ENCODE peak calls at places on chromosomes 2 and 18, in seven cellular contexts. One of them, this sample, is unnamed. For H3K4me1, the result is how much of the 10 kb centered on the place peaks cover.

GRCh38 chr2:127658641-127659407 is 12.9 kb downstream of the GPR17 start:
- DNase-seq in body of pancreas: peak
- DNase-seq in PC-3: no peak
- DNase-seq in right lobe of liver: no peak
- DNase-seq in H9: no peak
- DNase-seq in adrenal gland: no peak
- DNase-seq in colonic mucosa: no peak
- DNase-seq in this sample: no peak

GRCh38 chr18:79986726-79987125 is 1.6 kb downstream of the TXNL4A start:
- DNase-seq in body of pancreas: no peak
- DNase-seq in PC-3: no peak
- DNase-seq in right lobe of liver: no peak
- DNase-seq in H9: no peak
- DNase-seq in adrenal gland: no peak
- DNase-seq in colonic mucosa: no peak
- DNase-seq in this sample: no peak

GRCh38 chr18:58373486-58373885 is 255.4 kb downstream of the ALPK2 start:
- DNase-seq in body of pancreas: no peak
- DNase-seq in PC-3: no peak
- DNase-seq in right lobe of liver: no peak
- DNase-seq in H9: no peak
- DNase-seq in adrenal gland: no peak
- DNase-seq in colonic mucosa: no peak
- DNase-seq in this sample: no peak

GRCh38 chr2:201904529-201905420 is 98.4 kb downstream of the CDK15 start:
- DNase-seq in body of pancreas: no peak
- DNase-seq in PC-3: no peak
- DNase-seq in right lobe of liver: no peak
- DNase-seq in H9: no peak
- DNase-seq in adrenal gland: no peak
- DNase-seq in colonic mucosa: no peak
- DNase-seq in this sample: no peak

GRCh38 chr2:45681675-45682074 is 30.2 kb downstream of the PRKCE start:
- DNase-seq in body of pancreas: peak
- DNase-seq in PC-3: peak
- DNase-seq in right lobe of liver: peak
- DNase-seq in H9: no peak
- DNase-seq in adrenal gland: peak
- DNase-seq in colonic mucosa: peak
- DNase-seq in this sample: no peak

GRCh38 chr2:241925821-241926441 is 56.4 kb downstream of the RTP5 start:
- DNase-seq in body of pancreas: no peak
- DNase-seq in PC-3: no peak
- DNase-seq in right lobe of liver: no peak
- DNase-seq in H9: peak
- DNase-seq in adrenal gland: no peak
- DNase-seq in colonic mucosa: no peak
- DNase-seq in this sample: no peak

GRCh38 chr2:96898636-96899035 is 28.8 kb upstream of the SEMA4C start:
- DNase-seq in body of pancreas: no peak
- DNase-seq in PC-3: no peak
- DNase-seq in right lobe of liver: no peak
- DNase-seq in H9: no peak
- DNase-seq in adrenal gland: no peak
- DNase-seq in colonic mucosa: no peak
- DNase-seq in this sample: no peak

GRCh38 chr2:70084973-70085710 is 2.1 kb upstream of the PCBP1 start:
- DNase-seq in body of pancreas: peak
- DNase-seq in PC-3: peak
- DNase-seq in right lobe of liver: peak
- DNase-seq in H9: peak
- DNase-seq in adrenal gland: peak
- DNase-seq in colonic mucosa: peak
- DNase-seq in this sample: peak

GRCh38 chr2:208361077-208361441 is 45.5 kb upstream of the PTH2R start:
- DNase-seq in body of pancreas: no peak
- DNase-seq in PC-3: no peak
- DNase-seq in right lobe of liver: no peak
- DNase-seq in H9: no peak
- DNase-seq in adrenal gland: no peak
- DNase-seq in colonic mucosa: no peak
- DNase-seq in this sample: no peak

GRCh38 chr2:218396688-218397501 is 2.8 kb upstream of the CTDSP1 start:
- DNase-seq in body of pancreas: peak
- DNase-seq in PC-3: peak
- DNase-seq in right lobe of liver: peak
- DNase-seq in H9: peak
- DNase-seq in adrenal gland: peak
- DNase-seq in colonic mucosa: peak
- DNase-seq in this sample: peak

GRCh38 chr2:1912771-1913170 is 168.5 kb upstream of the PXDN start:
- DNase-seq in body of pancreas: no peak
- DNase-seq in PC-3: no peak
- DNase-seq in right lobe of liver: no peak
- DNase-seq in H9: no peak
- DNase-seq in adrenal gland: no peak
- DNase-seq in colonic mucosa: no peak
- DNase-seq in this sample: no peak

GRCh38 chr2:231425811-231426703 is 30.5 kb downstream of the B3GNT7 start:
- DNase-seq in body of pancreas: no peak
- DNase-seq in PC-3: peak
- DNase-seq in right lobe of liver: no peak
- DNase-seq in H9: peak
- DNase-seq in adrenal gland: no peak
- DNase-seq in colonic mucosa: no peak
- DNase-seq in this sample: no peak

GRCh38 chr2:112155331-112156151 is 17.4 kb downstream of the FBLN7 start:
- DNase-seq in body of pancreas: no peak
- DNase-seq in PC-3: no peak
- DNase-seq in right lobe of liver: peak
- DNase-seq in H9: no peak
- DNase-seq in adrenal gland: no peak
- DNase-seq in colonic mucosa: no peak
- DNase-seq in this sample: no peak

GRCh38 chr2:119219873-119220272 is 3.8 kb upstream of the STEAP3 start:
- DNase-seq in body of pancreas: no peak
- DNase-seq in PC-3: peak
- DNase-seq in right lobe of liver: no peak
- DNase-seq in H9: no peak
- DNase-seq in adrenal gland: no peak
- DNase-seq in colonic mucosa: no peak
- DNase-seq in this sample: no peak

GRCh38 chr2:43168016-43168369 is 58.4 kb downstream of the ZFP36L2 start:
- DNase-seq in body of pancreas: no peak
- DNase-seq in PC-3: no peak
- DNase-seq in right lobe of liver: no peak
- DNase-seq in H9: no peak
- DNase-seq in adrenal gland: no peak
- DNase-seq in colonic mucosa: no peak
- DNase-seq in this sample: no peak

GRCh38 chr2:43164686-43165085 is 61.7 kb downstream of the ZFP36L2 start:
- DNase-seq in body of pancreas: no peak
- DNase-seq in PC-3: no peak
- DNase-seq in right lobe of liver: no peak
- DNase-seq in H9: no peak
- DNase-seq in adrenal gland: no peak
- DNase-seq in colonic mucosa: no peak
- DNase-seq in this sample: no peak

GRCh38 chr2:43161650-43162542 is 64.5 kb downstream of the ZFP36L2 start:
- DNase-seq in body of pancreas: peak
- DNase-seq in PC-3: no peak
- DNase-seq in right lobe of liver: no peak
- DNase-seq in H9: no peak
- DNase-seq in adrenal gland: no peak
- DNase-seq in colonic mucosa: peak
- DNase-seq in this sample: no peak

GRCh38 chr2:43163365-43163715 is 63.1 kb downstream of the ZFP36L2 start:
- DNase-seq in body of pancreas: no peak
- DNase-seq in PC-3: no peak
- DNase-seq in right lobe of liver: no peak
- DNase-seq in H9: no peak
- DNase-seq in adrenal gland: no peak
- DNase-seq in colonic mucosa: no peak
- DNase-seq in this sample: no peak

GRCh38 chr2:43165378-43166025 is 60.9 kb downstream of the ZFP36L2 start:
- DNase-seq in body of pancreas: no peak
- DNase-seq in PC-3: no peak
- DNase-seq in right lobe of liver: no peak
- DNase-seq in H9: no peak
- DNase-seq in adrenal gland: peak
- DNase-seq in colonic mucosa: no peak
- DNase-seq in this sample: no peak
- H3K4me1 ChIP-seq in body of pancreas: half or more
- H3K4me1 ChIP-seq in PC-3: under half
- H3K4me1 ChIP-seq in right lobe of liver: under half
- H3K4me1 ChIP-seq in H9: under half
- H3K4me1 ChIP-seq in adrenal gland: under half
- H3K4me1 ChIP-seq in colonic mucosa: under half
- H3K4me1 ChIP-seq in this sample: under half

DNA sequence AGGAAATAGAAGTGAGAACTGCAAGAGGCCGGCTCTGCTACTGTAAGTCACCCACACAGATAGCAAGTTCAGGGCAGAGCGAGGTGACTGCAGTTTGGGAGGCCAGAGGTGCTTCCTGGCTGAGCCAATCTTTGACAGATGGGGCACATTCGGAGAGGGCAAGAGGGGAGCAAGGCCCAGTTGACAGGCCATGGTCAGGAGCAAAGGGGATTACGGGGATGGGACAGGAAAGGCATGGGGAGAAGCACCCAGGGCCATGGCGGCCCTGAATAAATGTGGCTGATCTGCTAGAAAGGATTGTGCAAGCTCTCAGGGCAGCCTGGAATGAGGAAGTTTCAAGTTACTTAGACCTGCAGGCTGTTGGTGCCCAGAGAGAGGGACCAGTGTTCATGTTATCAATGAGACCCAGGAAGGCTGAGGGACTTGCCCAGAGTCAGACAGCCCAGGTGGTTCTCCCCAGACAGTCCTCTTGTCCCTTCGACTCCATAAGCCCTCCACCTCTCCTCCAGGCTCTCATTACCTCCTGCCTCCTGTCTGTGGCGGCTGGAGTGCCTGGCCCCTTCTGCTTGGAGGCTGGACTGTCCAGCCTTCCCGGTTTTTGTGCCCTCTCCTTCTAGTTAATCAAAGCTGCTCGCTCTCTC is 123.3 kb downstream of the CTIF start:
- DNase-seq in body of pancreas: no peak
- DNase-seq in PC-3: peak
- DNase-seq in right lobe of liver: no peak
- DNase-seq in H9: no peak
- DNase-seq in adrenal gland: no peak
- DNase-seq in colonic mucosa: no peak
- DNase-seq in this sample: no peak
- TF ChIP-seq CTCF in body of pancreas: no peak
- TF ChIP-seq CTCF in PC-3: no peak
- TF ChIP-seq CTCF in right lobe of liver: no peak
- TF ChIP-seq CTCF in H9: no peak
- TF ChIP-seq CTCF in adrenal gland: no peak
- TF ChIP-seq CTCF in colonic mucosa: no peak
- TF ChIP-seq CTCF in this sample: no peak

DNA sequence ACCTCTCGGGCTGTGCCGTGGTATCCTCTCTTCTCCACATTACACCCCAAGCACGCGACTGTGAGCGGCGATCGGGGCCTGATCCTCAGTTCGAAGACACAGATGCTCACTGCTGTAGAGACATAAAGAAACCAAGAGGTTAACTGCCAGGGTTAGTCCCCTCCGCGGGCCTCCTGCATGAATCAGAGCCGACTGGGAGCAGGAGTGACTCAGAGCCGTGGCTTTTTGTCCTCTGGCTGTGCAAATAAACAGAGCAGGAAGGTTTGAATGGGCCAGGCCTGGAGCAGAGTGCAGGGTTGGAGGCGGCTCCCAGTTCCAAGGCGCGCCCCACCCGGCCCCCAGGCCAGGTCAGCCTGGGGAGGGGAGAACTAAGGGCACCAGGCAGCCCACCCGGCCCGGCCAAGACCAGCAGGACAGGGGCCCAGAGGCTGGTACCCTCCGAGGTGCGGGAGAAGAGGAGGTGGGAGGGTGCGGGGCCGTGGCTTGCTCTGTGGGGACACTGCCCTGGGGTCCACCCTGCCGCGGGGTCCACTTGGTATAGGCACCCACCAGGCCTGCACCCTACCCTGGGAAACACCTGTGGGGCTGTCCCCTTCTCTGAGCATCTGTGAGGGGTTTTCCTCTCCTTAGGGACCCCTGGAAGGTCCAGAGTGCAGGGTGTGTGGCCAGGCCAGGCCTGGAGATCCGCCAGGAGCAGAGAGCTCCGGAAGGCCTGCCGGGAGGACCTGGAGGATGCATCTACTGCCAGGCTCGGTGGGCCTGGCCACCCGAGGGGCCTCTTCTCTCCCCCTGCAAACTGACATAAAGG is 16.5 kb downstream of the TWIST2 start:
- DNase-seq in body of pancreas: peak
- DNase-seq in PC-3: peak
- DNase-seq in right lobe of liver: peak
- DNase-seq in H9: peak
- DNase-seq in adrenal gland: peak
- DNase-seq in colonic mucosa: peak
- DNase-seq in this sample: peak
- H3K4me1 ChIP-seq in body of pancreas: under half
- H3K4me1 ChIP-seq in PC-3: under half
- H3K4me1 ChIP-seq in right lobe of liver: under half
- H3K4me1 ChIP-seq in H9: under half
- H3K4me1 ChIP-seq in adrenal gland: under half
- H3K4me1 ChIP-seq in colonic mucosa: under half
- H3K4me1 ChIP-seq in this sample: under half

GRCh38 chr2:41936751-41937463 is 110.9 kb upstream of the PKDCC start:
- DNase-seq in body of pancreas: no peak
- DNase-seq in PC-3: no peak
- DNase-seq in right lobe of liver: no peak
- DNase-seq in H9: no peak
- DNase-seq in adrenal gland: no peak
- DNase-seq in colonic mucosa: no peak
- DNase-seq in this sample: no peak

GRCh38 chr2:41935806-41936205 is 112.0 kb upstream of the PKDCC start:
- DNase-seq in body of pancreas: no peak
- DNase-seq in PC-3: no peak
- DNase-seq in right lobe of liver: no peak
- DNase-seq in H9: no peak
- DNase-seq in adrenal gland: no peak
- DNase-seq in colonic mucosa: no peak
- DNase-seq in this sample: no peak

GRCh38 chr2:41933585-41934322 is 114.1 kb upstream of the PKDCC start:
- DNase-seq in body of pancreas: no peak
- DNase-seq in PC-3: peak
- DNase-seq in right lobe of liver: no peak
- DNase-seq in H9: no peak
- DNase-seq in adrenal gland: no peak
- DNase-seq in colonic mucosa: no peak
- DNase-seq in this sample: peak

GRCh38 chr2:41934323-41935003 is 113.4 kb upstream of the PKDCC start:
- DNase-seq in body of pancreas: no peak
- DNase-seq in PC-3: no peak
- DNase-seq in right lobe of liver: no peak
- DNase-seq in H9: no peak
- DNase-seq in adrenal gland: no peak
- DNase-seq in colonic mucosa: no peak
- DNase-seq in this sample: peak

DNA sequence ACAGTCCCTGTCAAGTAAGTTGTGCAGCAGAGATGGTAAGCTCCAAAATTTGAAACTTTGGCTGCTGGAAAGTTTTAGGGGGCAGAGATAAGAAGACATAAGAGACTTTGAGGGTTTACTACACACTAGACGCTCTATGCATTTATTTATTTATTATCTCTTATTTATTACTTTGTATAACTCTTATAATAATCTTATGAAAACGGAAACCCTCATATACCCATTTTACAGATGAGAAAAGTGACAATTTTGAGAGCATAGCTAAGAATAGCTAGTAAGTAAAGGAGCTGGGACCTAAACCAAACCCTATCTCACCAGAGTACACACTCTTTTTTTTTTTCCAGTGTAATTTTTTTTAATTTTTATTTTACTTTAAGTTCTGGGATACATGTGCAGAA is 112.8 kb upstream of the PKDCC start:
- DNase-seq in body of pancreas: no peak
- DNase-seq in PC-3: no peak
- DNase-seq in right lobe of liver: no peak
- DNase-seq in H9: no peak
- DNase-seq in adrenal gland: no peak
- DNase-seq in colonic mucosa: no peak
- DNase-seq in this sample: no peak
- TF ChIP-seq CTCF in body of pancreas: no peak
- TF ChIP-seq CTCF in PC-3: no peak
- TF ChIP-seq CTCF in right lobe of liver: no peak
- TF ChIP-seq CTCF in H9: no peak
- TF ChIP-seq CTCF in adrenal gland: no peak
- TF ChIP-seq CTCF in colonic mucosa: no peak
- TF ChIP-seq CTCF in this sample: no peak

This sample was measured in testis.